ENCODE peak calls at places on chromosomes 3 and 15, in seven cellular contexts. One of them, this sample, is unnamed.
A peak's percentile ranks its signal among the peaks of the same experiment; 100 is the strongest.

GRCh38 chr3:63654246-63654645 is 1.8 kb downstream of the SNTN start:
- DNase-seq in SK-N-SH: no peak
- DNase-seq in mesenchymal stem cell: no peak
- DNase-seq in left ventricle myocardium inferior: no peak
- DNase-seq in AG04450: no peak
- DNase-seq in substantia nigra: no peak
- DNase-seq in tibial artery: no peak
- DNase-seq in this sample: no peak

GRCh38 chr3:186128158-186128557 is 19.3 kb upstream of the ETV5 start:
- DNase-seq in tibial artery: no peak
- DNase-seq in SK-N-SH: no peak
- DNase-seq in substantia nigra: no peak
- DNase-seq in left ventricle myocardium inferior: no peak
- DNase-seq in mesenchymal stem cell: no peak
- DNase-seq in AG04450: no peak
- DNase-seq in this sample: no peak

GRCh38 chr3:147200545-147200944 is 205.8 kb downstream of the ZIC4 start:
- DNase-seq in left ventricle myocardium inferior: no peak
- DNase-seq in mesenchymal stem cell: peak; percentile 60
- DNase-seq in tibial artery: no peak
- DNase-seq in SK-N-SH: no peak
- DNase-seq in substantia nigra: no peak
- DNase-seq in AG04450: peak; percentile 61
- DNase-seq in this sample: no peak

GRCh38 chr3:177538064-177538742 is 340.9 kb upstream of the TBL1XR1 start:
- DNase-seq in SK-N-SH: peak; percentile 22
- DNase-seq in tibial artery: peak; percentile 44
- DNase-seq in substantia nigra: no peak
- DNase-seq in mesenchymal stem cell: peak; percentile 16
- DNase-seq in AG04450: no peak
- DNase-seq in left ventricle myocardium inferior: peak; percentile 49
- DNase-seq in this sample: no peak

GRCh38 chr15:31605467-31605931 is 278.9 kb downstream of the KLF13 start:
- DNase-seq in left ventricle myocardium inferior: no peak
- DNase-seq in SK-N-SH: peak; percentile 30
- DNase-seq in tibial artery: no peak
- DNase-seq in substantia nigra: no peak
- DNase-seq in mesenchymal stem cell: peak; percentile 45
- DNase-seq in AG04450: no peak
- DNase-seq in this sample: no peak

GRCh38 chr3:45950686-45951600 is 7.7 kb downstream of the CXCR6 start:
- DNase-seq in substantia nigra: no peak
- DNase-seq in AG04450: no peak
- DNase-seq in SK-N-SH: no peak
- DNase-seq in tibial artery: no peak
- DNase-seq in mesenchymal stem cell: no peak
- DNase-seq in left ventricle myocardium inferior: no peak
- DNase-seq in this sample: no peak

GRCh38 chr3:42148982-42149432 is 57.9 kb downstream of the TRAK1 start:
- DNase-seq in left ventricle myocardium inferior: peak; percentile 73
- DNase-seq in tibial artery: peak; percentile 76
- DNase-seq in SK-N-SH: peak; percentile 86
- DNase-seq in AG04450: peak; percentile 59
- DNase-seq in mesenchymal stem cell: peak; percentile 86
- DNase-seq in substantia nigra: peak; percentile 43
- DNase-seq in this sample: peak; percentile 85

GRCh38 chr3:52986938-52987337 is 58.9 kb downstream of the SFMBT1 start:
- DNase-seq in left ventricle myocardium inferior: no peak
- DNase-seq in SK-N-SH: no peak
- DNase-seq in substantia nigra: no peak
- DNase-seq in mesenchymal stem cell: peak; percentile 38
- DNase-seq in tibial artery: no peak
- DNase-seq in AG04450: peak; percentile 21
- DNase-seq in this sample: no peak

GRCh38 chr3:127751163-127751621 is 71.1 kb downstream of the MGLL start:
- DNase-seq in tibial artery: no peak
- DNase-seq in substantia nigra: no peak
- DNase-seq in mesenchymal stem cell: no peak
- DNase-seq in left ventricle myocardium inferior: no peak
- DNase-seq in AG04450: no peak
- DNase-seq in SK-N-SH: peak; percentile 62
- DNase-seq in this sample: no peak

GRCh38 chr3:45131201-45131600 is 15.0 kb downstream of the CDCP1 start:
- DNase-seq in substantia nigra: no peak
- DNase-seq in AG04450: no peak
- DNase-seq in tibial artery: no peak
- DNase-seq in mesenchymal stem cell: peak; percentile 64
- DNase-seq in left ventricle myocardium inferior: no peak
- DNase-seq in SK-N-SH: no peak
- DNase-seq in this sample: no peak

GRCh38 chr3:27485853-27486252 is 1.7 kb upstream of the SLC4A7 start:
- DNase-seq in left ventricle myocardium inferior: no peak
- DNase-seq in tibial artery: no peak
- DNase-seq in AG04450: no peak
- DNase-seq in SK-N-SH: no peak
- DNase-seq in mesenchymal stem cell: no peak
- DNase-seq in substantia nigra: no peak
- DNase-seq in this sample: no peak

GRCh38 chr3:197426161-197426566 is 127.8 kb upstream of the DLG1 start:
- DNase-seq in SK-N-SH: peak; percentile 53
- DNase-seq in left ventricle myocardium inferior: no peak
- DNase-seq in tibial artery: no peak
- DNase-seq in mesenchymal stem cell: peak; percentile 39
- DNase-seq in AG04450: no peak
- DNase-seq in substantia nigra: no peak
- DNase-seq in this sample: no peak

GRCh38 chr3:14847613-14848541 is 29.1 kb downstream of the FGD5 start:
- DNase-seq in SK-N-SH: no peak
- DNase-seq in mesenchymal stem cell: no peak
- DNase-seq in tibial artery: peak; percentile 60
- DNase-seq in substantia nigra: no peak
- DNase-seq in left ventricle myocardium inferior: peak; percentile 73
- DNase-seq in AG04450: no peak
- DNase-seq in this sample: no peak

GRCh38 chr3:134810052-134810435 is 15.0 kb downstream of the EPHB1 start:
- DNase-seq in left ventricle myocardium inferior: no peak
- DNase-seq in tibial artery: no peak
- DNase-seq in substantia nigra: no peak
- DNase-seq in AG04450: no peak
- DNase-seq in mesenchymal stem cell: no peak
- DNase-seq in SK-N-SH: no peak
- DNase-seq in this sample: no peak

GRCh38 chr3:64255941-64256340 is 30.7 kb upstream of the PRICKLE2 start:
- DNase-seq in left ventricle myocardium inferior: no peak
- DNase-seq in AG04450: no peak
- DNase-seq in tibial artery: no peak
- DNase-seq in substantia nigra: no peak
- DNase-seq in mesenchymal stem cell: no peak
- DNase-seq in SK-N-SH: no peak
- DNase-seq in this sample: no peak

GRCh38 chr15:37124330-37124729 is 24.0 kb upstream of the MEIS2 start:
- DNase-seq in mesenchymal stem cell: no peak
- DNase-seq in AG04450: no peak
- DNase-seq in substantia nigra: no peak
- DNase-seq in tibial artery: no peak
- DNase-seq in SK-N-SH: no peak
- DNase-seq in left ventricle myocardium inferior: no peak
- DNase-seq in this sample: no peak

GRCh38 chr3:44501971-44502370 is 24.5 kb upstream of the ZNF445 start:
- DNase-seq in substantia nigra: no peak
- DNase-seq in left ventricle myocardium inferior: no peak
- DNase-seq in AG04450: no peak
- DNase-seq in mesenchymal stem cell: no peak
- DNase-seq in SK-N-SH: no peak
- DNase-seq in tibial artery: no peak
- DNase-seq in this sample: no peak

GRCh38 chr15:72685301-72685924 is 569 bp downstream of the HIGD2B start:
- DNase-seq in mesenchymal stem cell: no peak
- DNase-seq in tibial artery: no peak
- DNase-seq in left ventricle myocardium inferior: no peak
- DNase-seq in substantia nigra: no peak
- DNase-seq in SK-N-SH: no peak
- DNase-seq in AG04450: no peak
- DNase-seq in this sample: no peak

GRCh38 chr15:23422099-23422945 is 24.7 kb downstream of the GOLGA6L2 start:
- DNase-seq in SK-N-SH: no peak
- DNase-seq in mesenchymal stem cell: no peak
- DNase-seq in AG04450: no peak
- DNase-seq in tibial artery: peak; percentile 42
- DNase-seq in left ventricle myocardium inferior: no peak
- DNase-seq in substantia nigra: no peak
- DNase-seq in this sample: no peak

GRCh38 chr3:159664011-159664410 is 324.6 kb upstream of the IL12A start:
- DNase-seq in left ventricle myocardium inferior: no peak
- DNase-seq in tibial artery: no peak
- DNase-seq in AG04450: no peak
- DNase-seq in substantia nigra: no peak
- DNase-seq in SK-N-SH: peak; percentile 53
- DNase-seq in mesenchymal stem cell: no peak
- DNase-seq in this sample: no peak

GRCh38 chr15:62883938-62884479 is 158.5 kb upstream of the TPM1 start:
- DNase-seq in SK-N-SH: no peak
- DNase-seq in tibial artery: no peak
- DNase-seq in AG04450: peak; percentile 73
- DNase-seq in substantia nigra: no peak
- DNase-seq in left ventricle myocardium inferior: no peak
- DNase-seq in mesenchymal stem cell: no peak
- DNase-seq in this sample: no peak

GRCh38 chr3:152331018-152331541 is 62.4 kb downstream of the MBNL1 start:
- DNase-seq in mesenchymal stem cell: peak; percentile 93
- DNase-seq in substantia nigra: no peak
- DNase-seq in tibial artery: no peak
- DNase-seq in left ventricle myocardium inferior: no peak
- DNase-seq in AG04450: no peak
- DNase-seq in SK-N-SH: no peak
- DNase-seq in this sample: no peak

GRCh38 chr3:69425249-69425648 is 39.4 kb upstream of the FRMD4B start:
- DNase-seq in tibial artery: no peak
- DNase-seq in mesenchymal stem cell: peak; percentile 36
- DNase-seq in substantia nigra: no peak
- DNase-seq in left ventricle myocardium inferior: no peak
- DNase-seq in AG04450: no peak
- DNase-seq in SK-N-SH: peak; percentile 29
- DNase-seq in this sample: no peak

GRCh38 chr15:73694419-73694818 is 10.2 kb downstream of the CD276 start:
- DNase-seq in SK-N-SH: no peak
- DNase-seq in AG04450: no peak
- DNase-seq in left ventricle myocardium inferior: no peak
- DNase-seq in tibial artery: peak; percentile 46
- DNase-seq in substantia nigra: no peak
- DNase-seq in mesenchymal stem cell: peak; percentile 88
- DNase-seq in this sample: no peak

GRCh38 chr3:159616234-159616825 is 372.3 kb upstream of the IL12A start:
- DNase-seq in AG04450: no peak
- DNase-seq in mesenchymal stem cell: peak; percentile 63
- DNase-seq in substantia nigra: no peak
- DNase-seq in left ventricle myocardium inferior: peak; percentile 31
- DNase-seq in tibial artery: no peak
- DNase-seq in SK-N-SH: no peak
- DNase-seq in this sample: no peak

DNA sequence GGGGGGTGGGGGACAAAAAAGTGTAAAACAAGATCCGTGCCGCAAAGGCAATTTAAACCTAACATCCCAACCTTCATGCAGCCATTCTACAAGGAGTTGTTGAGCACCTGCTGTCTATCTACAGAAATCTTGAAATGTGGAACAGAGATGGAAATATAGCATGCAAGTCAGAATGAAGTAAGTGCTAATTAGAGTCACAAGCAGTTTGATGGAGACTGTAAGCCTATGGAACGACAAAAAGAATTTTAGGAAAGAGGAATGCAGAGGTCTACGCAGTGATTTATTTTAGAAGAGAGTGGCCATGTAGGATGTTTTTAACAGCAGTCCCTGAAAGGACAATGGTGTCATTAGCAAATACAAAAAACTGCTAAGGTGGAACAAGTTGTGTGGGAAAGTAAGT is 846 bp upstream of the DCBLD2 start:
- DNase-seq in substantia nigra: no peak
- DNase-seq in left ventricle myocardium inferior: no peak
- DNase-seq in tibial artery: no peak
- DNase-seq in mesenchymal stem cell: no peak
- DNase-seq in AG04450: no peak
- DNase-seq in SK-N-SH: peak; percentile 14
- DNase-seq in this sample: no peak
- H3K27ac ChIP-seq in substantia nigra: peak overlapping the region; percentile 87
- H3K27ac ChIP-seq in left ventricle myocardium inferior: peak overlapping the region; percentile 97
- H3K27ac ChIP-seq in tibial artery: peak overlapping the region; percentile 85
- H3K27ac ChIP-seq in mesenchymal stem cell: peak overlapping the region; percentile 97
- H3K27ac ChIP-seq in AG04450: peak overlapping the region; percentile 86
- H3K27ac ChIP-seq in SK-N-SH: peak overlapping the region; percentile 94
- H3K27ac ChIP-seq in this sample: peak overlapping the region; percentile 90

GRCh38 chr15:90535254-90535653 is 5.5 kb downstream of the CRTC3 start:
- DNase-seq in substantia nigra: no peak
- DNase-seq in tibial artery: no peak
- DNase-seq in AG04450: no peak
- DNase-seq in left ventricle myocardium inferior: no peak
- DNase-seq in mesenchymal stem cell: no peak
- DNase-seq in SK-N-SH: no peak
- DNase-seq in this sample: no peak
- H3K27ac ChIP-seq in substantia nigra: no peak overlapping the region
- H3K27ac ChIP-seq in tibial artery: peak overlapping the region; percentile 33
- H3K27ac ChIP-seq in AG04450: no peak overlapping the region
- H3K27ac ChIP-seq in left ventricle myocardium inferior: peak overlapping the region; percentile 71
- H3K27ac ChIP-seq in mesenchymal stem cell: no peak overlapping the region
- H3K27ac ChIP-seq in SK-N-SH: no peak overlapping the region
- H3K27ac ChIP-seq in this sample: peak overlapping the region; percentile 71

DNA sequence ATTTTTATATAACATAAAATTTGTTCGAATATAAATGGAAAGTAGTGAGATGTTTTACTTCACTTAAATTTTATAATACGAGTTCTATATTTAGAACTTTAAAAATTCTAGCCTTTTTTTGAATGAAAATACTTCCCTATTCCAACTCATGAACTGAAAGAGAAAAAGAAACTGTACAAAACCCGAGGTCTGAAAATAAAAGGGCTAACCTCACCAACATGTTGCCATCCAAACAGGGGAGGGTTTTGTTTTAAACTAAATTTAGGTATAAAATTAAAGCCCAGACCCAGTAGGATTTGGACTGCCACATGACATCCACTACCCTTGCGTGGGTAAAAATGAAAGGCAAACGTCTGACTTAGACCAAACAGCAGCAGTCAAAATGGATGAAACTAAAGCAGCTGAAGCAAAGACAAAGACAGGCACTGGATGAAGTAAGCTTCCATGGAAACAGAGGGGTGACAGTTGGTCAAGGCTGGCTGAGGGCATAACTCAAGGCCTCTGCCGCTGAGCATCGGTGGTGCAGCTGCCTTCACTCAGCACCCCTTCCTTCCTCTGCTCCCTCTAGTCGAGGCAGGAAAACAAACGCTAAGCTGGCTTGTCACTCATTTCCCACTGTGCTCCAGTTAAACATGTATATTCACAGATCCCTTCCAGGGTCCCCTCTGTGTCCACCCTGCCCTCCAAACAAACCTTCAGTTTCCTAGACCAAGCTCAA is 58.1 kb downstream of the TM4SF4 start:
- DNase-seq in left ventricle myocardium inferior: no peak
- DNase-seq in SK-N-SH: no peak
- DNase-seq in tibial artery: no peak
- DNase-seq in substantia nigra: no peak
- DNase-seq in mesenchymal stem cell: no peak
- DNase-seq in AG04450: no peak
- DNase-seq in this sample: no peak
- H3K27ac ChIP-seq in left ventricle myocardium inferior: peak overlapping the region; percentile 31
- H3K27ac ChIP-seq in SK-N-SH: no peak overlapping the region
- H3K27ac ChIP-seq in tibial artery: peak overlapping the region; percentile 64
- H3K27ac ChIP-seq in substantia nigra: peak overlapping the region; percentile 71
- H3K27ac ChIP-seq in mesenchymal stem cell: peak overlapping the region; percentile 10
- H3K27ac ChIP-seq in AG04450: no peak overlapping the region
- H3K27ac ChIP-seq in this sample: no peak overlapping the region

GRCh38 chr3:188510366-188510765 is 356.4 kb downstream of the LPP start:
- DNase-seq in substantia nigra: no peak
- DNase-seq in mesenchymal stem cell: peak; percentile 77
- DNase-seq in left ventricle myocardium inferior: no peak
- DNase-seq in AG04450: peak; percentile 79
- DNase-seq in SK-N-SH: no peak
- DNase-seq in tibial artery: no peak
- DNase-seq in this sample: no peak
- H3K27ac ChIP-seq in substantia nigra: no peak overlapping the region
- H3K27ac ChIP-seq in mesenchymal stem cell: no peak overlapping the region
- H3K27ac ChIP-seq in left ventricle myocardium inferior: no peak overlapping the region
- H3K27ac ChIP-seq in AG04450: peak overlapping the region; percentile 49
- H3K27ac ChIP-seq in SK-N-SH: no peak overlapping the region
- H3K27ac ChIP-seq in tibial artery: peak overlapping the region; percentile 49
- H3K27ac ChIP-seq in this sample: no peak overlapping the region